ENCODE peak calls at places on chromosomes 6 and 20, in ten cellular contexts. D, B, U, V, Z, I, H, G, R and S are unnamed samples.

GRCh38 chr6:7087491-7087979 is 20.2 kb upstream of the RREB1 start:
- DNase-seq in V (no peak), H (no peak), G (no peak), D (no peak), U (no peak), Z (peak), B (no peak), I (no peak), R (no peak), S (no peak)

GRCh38 chr20:48706116-48706656 is 121.6 kb downstream of the PREX1 start:
- DNase-seq in Z (no peak), H (no peak), V (peak), U (no peak), G (no peak), D (no peak), R (peak), B (no peak), I (no peak), S (no peak)

GRCh38 chr20:19073584-19074198 is 138.8 kb upstream of the SLC24A3 start:
- DNase-seq in I (no peak), V (no peak), G (no peak), U (no peak), B (no peak), R (no peak), Z (no peak), H (no peak), D (no peak), S (no peak)

GRCh38 chr6:164178933-164179332 is 764.4 kb downstream of the QKI start:
- DNase-seq in B (no peak), H (no peak), U (no peak), V (no peak), D (no peak), Z (no peak), G (no peak), I (no peak), R (no peak), S (no peak)

GRCh38 chr6:13762648-13763441 is 51.2 kb upstream of the RANBP9 start:
- DNase-seq in H (no peak), U (no peak), B (peak), I (no peak), Z (peak), V (peak), G (peak), R (peak), D (no peak), S (peak)

GRCh38 chr20:4592316-4593148 is 129.2 kb upstream of the PRND start:
- DNase-seq in G (peak), U (peak), R (peak), Z (peak), D (peak), H (peak), B (no peak), V (peak), I (peak), S (no peak)

GRCh38 chr6:34722451-34722850 is 25.9 kb upstream of the ILRUN start:
- DNase-seq in G (no peak), I (no peak), H (no peak), D (no peak), V (no peak), R (no peak), Z (no peak), B (no peak), U (no peak), S (no peak)

GRCh38 chr20:57390604-57391438 is at the start of gene RBM38:
- DNase-seq in R (peak), H (peak), G (peak), V (peak), U (peak), D (peak), Z (peak), B (peak), I (peak), S (peak)

GRCh38 chr6:55469829-55470438 is 109.1 kb downstream of the HMGCLL1 start:
- DNase-seq in B (no peak), Z (no peak), D (no peak), V (peak), I (no peak), G (no peak), R (peak), H (no peak), U (peak), S (no peak)

GRCh38 chr20:26167499-26167898 is 470.8 kb upstream of the ZNF337 start:
- DNase-seq in V (peak), B (no peak), U (no peak), D (no peak), G (peak), H (no peak), Z (no peak), R (peak), I (no peak), S (no peak)

GRCh38 chr20:13220194-13220856 is 749 bp upstream of the ISM1 start:
- DNase-seq in D (peak), B (no peak), Z (peak), H (peak), U (peak), I (no peak), R (peak), G (peak), V (peak), S (no peak)

GRCh38 chr20:61310954-61311353 is 58.9 kb downstream of the CDH4 start:
- DNase-seq in G (no peak), R (peak), V (no peak), D (no peak), Z (no peak), I (no peak), B (no peak), U (no peak), H (no peak), S (no peak)

GRCh38 chr20:4740774-4741431 is 19.2 kb downstream of the PRND start:
- DNase-seq in R (peak), H (no peak), D (no peak), U (peak), I (peak), Z (peak), B (no peak), V (peak), G (peak), S (no peak)

GRCh38 chr6:144989319-144990099 is 704.4 kb downstream of the UTRN start:
- DNase-seq in B (no peak), Z (no peak), G (no peak), R (peak), I (no peak), V (no peak), U (no peak), D (no peak), H (no peak), S (no peak)

GRCh38 chr6:161393839-161394364 is 120.0 kb upstream of the AGPAT4 start:
- DNase-seq in I (peak), H (no peak), G (peak), D (no peak), U (peak), V (peak), Z (peak), R (peak), B (peak), S (peak)

GRCh38 chr6:147322299-147323162 is 118.3 kb downstream of the STXBP5 start:
- DNase-seq in R (peak), V (peak), H (no peak), G (peak), B (no peak), I (no peak), U (no peak), D (no peak), Z (no peak), S (no peak)

GRCh38 chr6:68196645-68197044 is 438.4 kb upstream of the ADGRB3 start:
- DNase-seq in B (no peak), D (no peak), Z (no peak), U (peak), R (peak), H (no peak), I (no peak), V (peak), G (no peak), S (no peak)

GRCh38 chr6:28489366-28490190 is 26.0 kb downstream of the GPX6 start:
- DNase-seq in H (no peak), R (peak), Z (peak), U (no peak), V (peak), I (peak), D (peak), B (peak), G (peak), S (peak)

GRCh38 chr6:81241717-81242116 is 510.8 kb downstream of the TENT5A start:
- DNase-seq in B (no peak), V (peak), U (no peak), G (peak), R (peak), I (peak), H (no peak), D (no peak), Z (no peak), S (no peak)

GRCh38 chr6:88869263-88870023 is 94.0 kb downstream of the RNGTT start:
- DNase-seq in I (no peak), G (no peak), V (peak), B (no peak), H (no peak), D (no peak), Z (no peak), U (no peak), R (peak), S (no peak)

GRCh38 chr6:44446626-44447297 is 59.3 kb downstream of the CDC5L start:
- DNase-seq in Z (no peak), B (no peak), I (no peak), V (peak), R (peak), D (no peak), G (peak), U (no peak), H (no peak), S (no peak)